ENCODE peak calls at places on chromosomes 16 and 17, in four cellular contexts. One of them, this sample, is unnamed.

GRCh38 chr16:20626971-20627370 is 50.8 kb upstream of the ACSM2B start:
- DNase-seq in endothelial cell of umbilical vein: no peak
- DNase-seq in fibroblast of lung: no peak
- DNase-seq in upper lobe of left lung: no peak
- DNase-seq in this sample: no peak

GRCh38 chr17:33469411-33469810 is 176.3 kb upstream of the ASIC2 start:
- DNase-seq in upper lobe of left lung: no peak
- DNase-seq in fibroblast of lung: no peak
- DNase-seq in endothelial cell of umbilical vein: no peak
- DNase-seq in this sample: no peak

GRCh38 chr17:62135742-62136141 is 70.7 kb upstream of the MED13 start:
- DNase-seq in fibroblast of lung: no peak
- DNase-seq in upper lobe of left lung: no peak
- DNase-seq in endothelial cell of umbilical vein: no peak
- DNase-seq in this sample: no peak

GRCh38 chr16:15581127-15581815 is 61.7 kb downstream of the MARF1 start:
- DNase-seq in endothelial cell of umbilical vein: peak
- DNase-seq in upper lobe of left lung: no peak
- DNase-seq in fibroblast of lung: no peak
- DNase-seq in this sample: no peak

GRCh38 chr16:27408012-27408601 is 6.1 kb downstream of the IL21R start:
- DNase-seq in fibroblast of lung: peak
- DNase-seq in endothelial cell of umbilical vein: peak
- DNase-seq in upper lobe of left lung: no peak
- DNase-seq in this sample: no peak

GRCh38 chr16:85200471-85201278 is 88.4 kb upstream of the CIBAR2 start:
- DNase-seq in fibroblast of lung: no peak
- DNase-seq in endothelial cell of umbilical vein: no peak
- DNase-seq in upper lobe of left lung: no peak
- DNase-seq in this sample: no peak

GRCh38 chr17:4405038-4405669 is 28.6 kb upstream of the SPNS3 start:
- DNase-seq in endothelial cell of umbilical vein: no peak
- DNase-seq in fibroblast of lung: no peak
- DNase-seq in upper lobe of left lung: no peak
- DNase-seq in this sample: no peak

GRCh38 chr17:40530988-40531971 is 29.9 kb upstream of the TNS4 start:
- DNase-seq in endothelial cell of umbilical vein: no peak
- DNase-seq in fibroblast of lung: no peak
- DNase-seq in upper lobe of left lung: no peak
- DNase-seq in this sample: no peak

GRCh38 chr17:13931752-13932477 is 137.4 kb upstream of the COX10 start:
- DNase-seq in endothelial cell of umbilical vein: no peak
- DNase-seq in upper lobe of left lung: peak
- DNase-seq in fibroblast of lung: peak
- DNase-seq in this sample: no peak

GRCh38 chr17:33381201-33381600 is 88.1 kb upstream of the ASIC2 start:
- DNase-seq in fibroblast of lung: no peak
- DNase-seq in endothelial cell of umbilical vein: no peak
- DNase-seq in upper lobe of left lung: no peak
- DNase-seq in this sample: no peak

GRCh38 chr17:33509331-33509730 is 216.2 kb upstream of the ASIC2 start:
- DNase-seq in upper lobe of left lung: peak
- DNase-seq in endothelial cell of umbilical vein: no peak
- DNase-seq in fibroblast of lung: no peak
- DNase-seq in this sample: no peak

GRCh38 chr16:85296859-85297698 is 184.8 kb upstream of the CIBAR2 start:
- DNase-seq in upper lobe of left lung: peak
- DNase-seq in fibroblast of lung: no peak
- DNase-seq in endothelial cell of umbilical vein: peak
- DNase-seq in this sample: no peak

GRCh38 chr16:50303605-50304466 is 37.5 kb downstream of the ADCY7 start:
- DNase-seq in fibroblast of lung: peak
- DNase-seq in endothelial cell of umbilical vein: no peak
- DNase-seq in upper lobe of left lung: peak
- DNase-seq in this sample: no peak

GRCh38 chr16:50300942-50301625 is 34.7 kb downstream of the ADCY7 start:
- DNase-seq in upper lobe of left lung: peak
- DNase-seq in fibroblast of lung: peak
- DNase-seq in endothelial cell of umbilical vein: no peak
- DNase-seq in this sample: no peak

GRCh38 chr16:50303041-50303604 is 36.8 kb downstream of the ADCY7 start:
- DNase-seq in endothelial cell of umbilical vein: no peak
- DNase-seq in fibroblast of lung: peak
- DNase-seq in upper lobe of left lung: peak
- DNase-seq in this sample: no peak

GRCh38 chr16:50302472-50303005 is 36.2 kb downstream of the ADCY7 start:
- DNase-seq in fibroblast of lung: no peak
- DNase-seq in endothelial cell of umbilical vein: no peak
- DNase-seq in upper lobe of left lung: peak
- DNase-seq in this sample: no peak

DNA sequence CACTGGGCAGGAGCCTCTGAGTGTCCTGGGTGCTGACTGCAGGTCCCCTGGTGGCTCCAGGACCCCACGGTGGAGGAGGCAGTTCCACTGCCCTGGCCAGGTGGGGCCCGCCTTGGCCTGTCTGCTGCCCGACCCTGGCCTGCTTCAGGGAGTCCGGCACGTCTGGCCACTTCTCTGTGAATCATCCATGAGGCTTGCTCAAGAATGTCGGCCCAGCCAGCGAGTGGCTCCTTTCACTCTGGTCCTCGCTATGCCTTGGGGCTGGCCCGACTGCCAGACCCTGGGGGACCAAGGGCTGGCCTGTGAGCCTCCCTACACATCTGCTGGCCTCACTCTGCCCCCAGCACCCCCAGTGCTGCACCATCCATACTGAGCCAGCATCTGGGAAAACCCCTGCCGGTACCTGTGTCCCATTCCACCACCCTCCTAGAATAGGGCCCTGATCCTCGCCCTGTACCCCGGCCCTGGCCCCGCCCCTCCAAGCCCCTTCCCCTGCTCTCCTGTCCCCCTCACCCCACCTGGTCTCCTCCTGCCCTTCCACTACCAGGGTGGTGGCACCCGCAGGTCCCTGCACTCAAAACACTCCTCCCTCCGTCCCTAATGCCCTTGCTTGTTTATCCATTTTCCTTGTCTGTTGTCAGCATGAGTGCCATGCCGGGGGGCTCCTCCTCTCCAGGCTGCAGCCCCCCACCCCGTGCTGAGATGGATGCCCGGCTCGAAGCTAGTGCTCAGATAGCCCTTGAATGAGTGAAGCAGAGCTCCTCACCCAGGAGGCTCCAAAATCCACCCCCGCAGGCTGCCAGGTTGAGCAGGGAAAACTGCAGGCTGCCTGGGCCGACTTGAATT is 35.5 kb downstream of the ADCY7 start:
- DNase-seq in upper lobe of left lung: peak
- DNase-seq in endothelial cell of umbilical vein: no peak
- DNase-seq in fibroblast of lung: peak
- DNase-seq in this sample: no peak
- H3K4me3 ChIP-seq in upper lobe of left lung: no peak
- H3K4me3 ChIP-seq in endothelial cell of umbilical vein: no peak
- H3K4me3 ChIP-seq in fibroblast of lung: no peak
- H3K4me3 ChIP-seq in this sample: no peak

GRCh38 chr17:41998497-41998896 is 18.7 kb downstream of the DNAJC7 start:
- DNase-seq in upper lobe of left lung: no peak
- DNase-seq in fibroblast of lung: no peak
- DNase-seq in endothelial cell of umbilical vein: no peak
- DNase-seq in this sample: no peak
- H3K27ac ChIP-seq in upper lobe of left lung: no peak
- H3K27ac ChIP-seq in fibroblast of lung: no peak
- H3K27ac ChIP-seq in endothelial cell of umbilical vein: no peak
- H3K27ac ChIP-seq in this sample: no peak

GRCh38 chr17:41917957-41918391 is 777 bp downstream of the ACLY start:
- DNase-seq in endothelial cell of umbilical vein: peak
- DNase-seq in upper lobe of left lung: peak
- DNase-seq in fibroblast of lung: peak
- DNase-seq in this sample: no peak

GRCh38 chr17:41919165-41919817 is 540 bp upstream of the ACLY start:
- DNase-seq in endothelial cell of umbilical vein: no peak
- DNase-seq in upper lobe of left lung: peak
- DNase-seq in fibroblast of lung: no peak
- DNase-seq in this sample: no peak

GRCh38 chr17:41918392-41919164 is at the start of gene ACLY:
- DNase-seq in endothelial cell of umbilical vein: peak
- DNase-seq in fibroblast of lung: peak
- DNase-seq in upper lobe of left lung: peak
- DNase-seq in this sample: peak

GRCh38 chr17:41920580-41920955 is 1.8 kb upstream of the ACLY start:
- DNase-seq in upper lobe of left lung: no peak
- DNase-seq in fibroblast of lung: no peak
- DNase-seq in endothelial cell of umbilical vein: no peak
- DNase-seq in this sample: no peak

DNA sequence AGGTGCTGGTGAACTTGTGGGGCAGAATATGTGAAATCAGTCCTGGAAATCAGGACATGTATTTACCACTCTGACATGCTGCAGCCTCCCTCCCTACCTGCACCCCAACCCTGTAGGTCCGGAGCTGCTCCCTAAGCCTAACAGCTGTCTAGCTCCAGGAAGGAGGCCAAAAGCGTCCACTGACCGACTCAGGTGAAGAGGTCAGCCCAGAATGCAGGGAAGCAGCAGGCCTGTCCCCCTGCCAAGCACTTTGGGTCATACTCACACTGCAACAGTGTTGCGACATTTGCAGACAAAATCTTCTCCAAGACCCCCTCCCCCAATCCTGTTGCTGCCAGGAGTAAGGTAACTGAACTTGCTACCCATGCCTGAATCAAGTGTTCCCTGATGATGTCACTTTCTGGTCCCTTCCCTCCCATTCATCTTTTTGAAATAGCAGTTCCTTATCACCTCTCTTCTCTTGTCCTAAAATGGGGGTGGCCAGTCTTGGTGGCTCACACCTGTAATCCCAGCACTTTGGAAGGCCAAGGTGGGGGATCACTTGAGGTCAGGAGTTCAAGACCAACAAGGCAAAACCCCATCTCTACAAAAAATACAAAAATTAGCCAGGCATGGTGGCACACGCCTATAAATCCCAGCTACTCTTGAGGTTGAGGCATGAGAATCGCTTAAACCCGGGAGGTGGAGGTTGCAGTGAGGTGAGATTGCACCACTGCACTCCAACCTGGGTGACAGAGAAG is 1.3 kb upstream of the ACLY start:
- DNase-seq in upper lobe of left lung: peak
- DNase-seq in endothelial cell of umbilical vein: no peak
- DNase-seq in fibroblast of lung: peak
- DNase-seq in this sample: no peak
- H3K4me3 ChIP-seq in upper lobe of left lung: no peak
- H3K4me3 ChIP-seq in endothelial cell of umbilical vein: no peak
- H3K4me3 ChIP-seq in fibroblast of lung: peak
- H3K4me3 ChIP-seq in this sample: no peak

GRCh38 chr17:29615492-29616299 is 7.0 kb downstream of the CORO6 start:
- DNase-seq in upper lobe of left lung: peak
- DNase-seq in endothelial cell of umbilical vein: peak
- DNase-seq in fibroblast of lung: peak
- DNase-seq in this sample: no peak
- H3K27ac ChIP-seq in upper lobe of left lung: peak
- H3K27ac ChIP-seq in endothelial cell of umbilical vein: no peak
- H3K27ac ChIP-seq in fibroblast of lung: no peak
- H3K27ac ChIP-seq in this sample: no peak